ENCODE peak calls at places on chromosomes 3 and 15, in nine cellular contexts. Y is heart left ventricle; U is effector memory CD4-positive, alpha-beta T cell; B is left ventricle myocardium inferior; V is uterus; Z is CD8-positive, alpha-beta T cell; N is ovary; M is lower lobe of right lung; T is thoracic aorta. K is an unnamed sample.

GRCh38 chr3:113436794-113437193 is 4.5 kb downstream of the CFAP44 start:
- DNase-seq in B (no peak), Z (no peak), U (no peak), T (no peak), V (no peak), M (no peak), Y (no peak), N (no peak), K (peak; percentile 46)

GRCh38 chr3:169144271-169144670 is 519.2 kb downstream of the MECOM start:
- DNase-seq in V (no peak), B (no peak), U (no peak), N (no peak), Z (no peak), T (no peak), Y (no peak), M (no peak), K (no peak)

GRCh38 chr15:63212050-63212973 is 22.9 kb downstream of the RAB8B start:
- DNase-seq in M (no peak), Y (no peak), B (no peak), N (no peak), T (no peak), U (no peak), Z (no peak), V (no peak), K (peak; percentile 30)

GRCh38 chr3:125119752-125120369 is 64.1 kb upstream of the HEG1 start:
- DNase-seq in V (no peak), B (no peak), T (no peak), N (no peak), Y (no peak), M (no peak), U (no peak), Z (no peak), K (no peak)

GRCh38 chr3:46082849-46083248 is 55.6 kb upstream of the XCR1 start:
- DNase-seq in Y (no peak), U (no peak), V (no peak), B (no peak), T (no peak), M (no peak), N (no peak), Z (no peak), K (no peak)

GRCh38 chr15:63291507-63291906 is 14.1 kb downstream of the APH1B start:
- DNase-seq in Z (no peak), V (no peak), B (no peak), M (no peak), Y (no peak), U (no peak), N (no peak), T (no peak), K (peak; percentile 8)

GRCh38 chr3:34008191-34008590 is 209.8 kb downstream of the PDCD6IP start:
- DNase-seq in B (no peak), U (no peak), M (no peak), V (no peak), N (no peak), Z (no peak), Y (no peak), T (no peak), K (no peak)

GRCh38 chr3:169383770-169384169 is 279.7 kb downstream of the MECOM start:
- DNase-seq in Y (no peak), U (no peak), M (no peak), T (no peak), B (no peak), Z (no peak), V (no peak), N (no peak), K (no peak)

GRCh38 chr3:183764854-183765731 is 60.3 kb downstream of the MAP6D1 start:
- DNase-seq in Z (no peak), Y (no peak), U (no peak), N (no peak), V (no peak), M (no peak), B (no peak), T (no peak), K (peak; percentile 65)

GRCh38 chr3:414063-414462 is 217.5 kb downstream of the CHL1 start:
- DNase-seq in T (no peak), N (no peak), B (no peak), M (no peak), Z (no peak), Y (no peak), U (no peak), V (no peak), K (peak; percentile 49)

GRCh38 chr3:52198643-52199608 is 966 bp downstream of the ALAS1 start:
- DNase-seq in Z (no peak), Y (no peak), M (no peak), T (no peak), B (no peak), V (no peak), U (no peak), N (no peak), K (no peak)

GRCh38 chr3:177622520-177622919 is 425.2 kb upstream of the TBL1XR1 start:
- DNase-seq in V (no peak), N (no peak), B (no peak), T (no peak), Z (no peak), Y (no peak), M (no peak), U (no peak), K (no peak)

DNA sequence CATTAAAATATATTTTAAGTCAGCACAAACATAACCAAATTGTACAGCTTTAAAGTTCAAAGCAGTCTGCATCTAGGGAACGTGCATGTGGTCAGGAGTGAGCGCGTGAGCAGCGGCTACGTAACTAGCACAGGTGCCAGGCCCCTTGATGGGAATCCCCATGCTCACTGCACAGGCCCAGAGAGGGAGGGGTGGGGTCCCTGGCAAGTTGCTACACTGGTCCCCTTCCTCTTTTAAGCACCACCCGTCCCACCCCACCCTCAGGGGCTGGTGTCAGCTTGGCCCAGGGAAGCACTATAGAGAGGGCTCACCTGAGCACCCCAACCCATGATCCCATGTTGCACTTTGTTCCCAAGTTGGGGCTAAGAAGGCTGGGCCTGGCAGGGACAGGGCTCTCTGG is 835 bp upstream of the GMPPB start:
- DNase-seq in M (no peak), T (no peak), N (no peak), B (peak; percentile 15), V (peak; percentile 36), Y (no peak), U (peak; percentile 39), Z (no peak), K (no peak)
- H3K27ac ChIP-seq in M (peak overlapping the region; percentile 97), T (peak overlapping the region; percentile 92), N (peak overlapping the region; percentile 33), B (peak overlapping the region; percentile 96), V (peak overlapping the region; percentile 91), Y (peak overlapping the region; percentile 92), U (peak overlapping the region; percentile 95), Z (peak overlapping the region; percentile 84), K (peak overlapping the region; percentile 98)

GRCh38 chr15:75565062-75565970 is 13.8 kb downstream of the PTPN9 start:
- DNase-seq in Z (no peak), Y (no peak), N (no peak), B (no peak), T (no peak), M (no peak), V (no peak), U (no peak), K (no peak)

GRCh38 chr15:75573643-75574384 is 5.3 kb downstream of the PTPN9 start:
- DNase-seq in T (no peak), Z (no peak), U (no peak), N (no peak), B (no peak), Y (no peak), M (no peak), V (no peak), K (no peak)

GRCh38 chr15:75573001-75573400 is 6.1 kb downstream of the PTPN9 start:
- DNase-seq in T (no peak), N (no peak), B (no peak), Z (no peak), V (no peak), Y (no peak), M (no peak), U (no peak), K (peak; percentile 20)

GRCh38 chr15:75570119-75570518 is 9.0 kb downstream of the PTPN9 start:
- DNase-seq in U (no peak), Z (no peak), Y (peak; percentile 35), N (no peak), M (no peak), T (no peak), B (no peak), V (no peak), K (no peak)
- H3K27ac ChIP-seq in U (no peak overlapping the region), Z (no peak overlapping the region), Y (peak overlapping the region; percentile 58), N (no peak overlapping the region), M (no peak overlapping the region), T (no peak overlapping the region), B (peak overlapping the region; percentile 53), V (no peak overlapping the region), K (no peak overlapping the region)

GRCh38 chr3:171586274-171586673 is 126.1 kb upstream of the TNIK start:
- DNase-seq in V (no peak), U (no peak), Z (no peak), T (no peak), Y (no peak), M (no peak), B (no peak), N (no peak), K (no peak)
- H3K27ac ChIP-seq in V (no peak overlapping the region), U (no peak overlapping the region), Z (no peak overlapping the region), T (no peak overlapping the region), Y (no peak overlapping the region), M (no peak overlapping the region), B (no peak overlapping the region), N (no peak overlapping the region), K (no peak overlapping the region)

GRCh38 chr3:131143802-131144201 is 117.1 kb downstream of the NEK11 start:
- DNase-seq in Y (no peak), U (no peak), M (no peak), T (no peak), Z (no peak), N (no peak), V (no peak), B (no peak), K (no peak)

GRCh38 chr3:131141770-131142169 is 115.1 kb downstream of the NEK11 start:
- DNase-seq in B (no peak), Y (no peak), Z (no peak), M (no peak), U (no peak), T (no peak), N (no peak), V (no peak), K (no peak)

GRCh38 chr3:131142580-131142979 is 115.9 kb downstream of the NEK11 start:
- DNase-seq in Y (no peak), B (no peak), N (no peak), Z (no peak), U (no peak), V (no peak), M (no peak), T (no peak), K (no peak)

DNA sequence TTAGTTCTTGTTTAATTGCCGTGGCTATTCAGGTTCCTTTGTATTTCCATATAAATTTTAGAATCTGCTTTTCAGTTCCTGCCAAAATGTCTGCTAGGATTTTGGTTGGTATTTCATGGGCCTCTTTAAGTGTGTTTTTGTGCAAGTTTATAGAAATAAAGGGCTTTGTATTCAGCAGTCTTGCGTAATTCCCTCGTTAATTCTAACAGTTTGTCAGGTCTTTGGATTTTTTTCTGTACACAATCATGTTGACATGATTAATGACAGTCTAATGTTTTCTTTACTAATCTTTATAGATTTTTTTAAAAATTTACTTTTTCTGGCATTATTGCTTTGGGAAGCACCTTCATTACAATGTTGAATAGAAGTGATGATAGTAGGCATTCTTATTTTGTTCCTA is 120.9 kb downstream of the NEK11 start:
- DNase-seq in T (no peak), U (no peak), M (no peak), V (no peak), B (no peak), N (no peak), Z (no peak), Y (no peak), K (no peak)
- H3K27ac ChIP-seq in T (no peak overlapping the region), U (no peak overlapping the region), M (no peak overlapping the region), V (no peak overlapping the region), B (no peak overlapping the region), N (no peak overlapping the region), Z (no peak overlapping the region), Y (no peak overlapping the region), K (no peak overlapping the region)